ENCODE peak calls at places on chromosomes 12 and 14, in seven cellular contexts. H is NCI-H1694 treated with DMSO at 0.1 percent for 48 hours; O is right lobe of liver; K is CD8-positive, alpha-beta memory T cell; N is testis; D is naive thymus-derived CD4-positive, alpha-beta T cell; Q is hypothalamus. B is an unnamed sample.

GRCh38 chr14:100578552-100578951 is 8.7 kb downstream of the BEGAIN start:
- DNase-seq in H (no peak), O (no peak), K (no peak), N (no peak), D (no peak), Q (no peak), B (no peak)

GRCh38 chr12:71599213-71599612 is 64.4 kb downstream of the ZFC3H1 start:
- DNase-seq in H (no peak), O (no peak), K (no peak), N (no peak), D (no peak), Q (no peak), B (no peak)

GRCh38 chr12:91513354-91513753 is 330.7 kb upstream of the DCN start:
- DNase-seq in H (no peak), O (no peak), K (no peak), N (no peak), D (no peak), Q (no peak), B (no peak)

GRCh38 chr14:101908795-101909194 is 55.6 kb upstream of the DYNC1H1 start:
- DNase-seq in H (no peak), O (no peak), K (no peak), N (no peak), D (no peak), Q (no peak), B (no peak)

GRCh38 chr12:65637774-65638173 is 186.5 kb upstream of the HMGA2 start:
- DNase-seq in H (no peak), O (no peak), K (no peak), N (no peak), D (no peak), Q (no peak), B (no peak)

GRCh38 chr12:108253540-108253939 is 85.6 kb downstream of the CMKLR1 start:
- DNase-seq in H (no peak), O (no peak), K (no peak), N (no peak), D (no peak), Q (no peak), B (no peak)

GRCh38 chr12:102484017-102484731 is 3.8 kb upstream of the IGF1 start:
- DNase-seq in H (peak; percentile 55), O (peak; percentile 29), K (peak; percentile 55), N (peak; percentile 69), D (peak; percentile 19), Q (peak; percentile 51), B (peak; percentile 8)

GRCh38 chr12:73106296-73106695 is 834.1 kb downstream of the TRHDE start:
- DNase-seq in H (no peak), O (no peak), K (no peak), N (no peak), D (no peak), Q (no peak), B (no peak)

GRCh38 chr14:65880507-65880906 is 468.0 kb downstream of the FUT8 start:
- DNase-seq in H (no peak), O (no peak), K (no peak), N (no peak), D (no peak), Q (no peak), B (no peak)

GRCh38 chr14:99255621-99256482 is 16.1 kb downstream of the BCL11B start:
- DNase-seq in H (no peak), O (no peak), K (peak; percentile 46), N (no peak), D (no peak), Q (no peak), B (no peak)

GRCh38 chr12:3119745-3120660 is 42.8 kb downstream of the TSPAN9 start:
- DNase-seq in H (peak; percentile 94), O (peak; percentile 81), K (no peak), N (peak; percentile 69), D (no peak), Q (no peak), B (peak; percentile 49)

GRCh38 chr14:92655372-92655771 is 93.1 kb downstream of the LGMN start:
- DNase-seq in H (no peak), O (peak; percentile 30), K (no peak), N (no peak), D (no peak), Q (no peak), B (no peak)

GRCh38 chr12:26614217-26614616 is 218.8 kb downstream of the ITPR2 start:
- DNase-seq in H (peak; percentile 17), O (no peak), K (no peak), N (peak; percentile 29), D (no peak), Q (peak; percentile 43), B (peak; percentile 8)

B was measured in NCI-H446 treated with DMSO at 0.1 percent for 48 hours.